ENCODE peak calls at places on chromosomes 4 and X, in six cellular contexts. O is K562, Q is HCT116, S is HepG2, V is GM12878, D is H1. Y is an unnamed sample.

GRCh38 chr4:41146196-41146595 is 68.1 kb downstream of the APBB2 start:
- DNase-seq in O (no peak), Q (no peak), S (no peak), V (no peak), D (no peak), Y (no peak)

GRCh38 chrX:31497086-31497485 is 425.2 kb upstream of the FTHL17 start:
- DNase-seq in O (no peak), Q (no peak), S (no peak), V (no peak), D (no peak), Y (no peak)

GRCh38 chr4:99404595-99405287 is 30.4 kb downstream of the ADH7 start:
- DNase-seq in O (no peak), Q (peak; percentile 18), S (no peak), V (peak; percentile 87), D (no peak), Y (no peak)

GRCh38 chr4:53592686-53593641 is 1.7 kb upstream of the LNX1 start:
- DNase-seq in O (peak; percentile 66), Q (no peak), S (no peak), V (no peak), D (peak; percentile 77), Y (peak; percentile 56)

GRCh38 chr4:100095729-100096595 is 94.3 kb downstream of the DDIT4L start:
- DNase-seq in O (peak; percentile 8), Q (peak; percentile 69), S (peak; percentile 54), V (peak; percentile 36), D (no peak), Y (no peak)

GRCh38 chr4:176444741-176445140 is 125.0 kb downstream of the SPCS3 start:
- DNase-seq in O (no peak), Q (no peak), S (no peak), V (no peak), D (no peak), Y (no peak)

GRCh38 chrX:13893826-13894225 is 76.9 kb upstream of the GPM6B start:
- DNase-seq in O (no peak), Q (no peak), S (no peak), V (no peak), D (no peak), Y (no peak)

GRCh38 chr4:6104541-6105130 is 86.4 kb upstream of the C4orf50 start:
- DNase-seq in O (no peak), Q (no peak), S (no peak), V (no peak), D (no peak), Y (no peak)

GRCh38 chr4:81032805-81033684 is 2.5 kb downstream of the BMP3 start:
- DNase-seq in O (no peak), Q (no peak), S (no peak), V (no peak), D (no peak), Y (no peak)

GRCh38 chrX:153900806-153901752 is 3.4 kb upstream of the AVPR2 start:
- DNase-seq in O (peak; percentile 65), Q (no peak), S (no peak), V (peak; percentile 55), D (no peak), Y (no peak)

GRCh38 chrX:16869393-16870094 is 618 bp downstream of the RBBP7 start:
- DNase-seq in O (peak; percentile 60), Q (no peak), S (no peak), V (no peak), D (peak; percentile 48), Y (peak; percentile 2)

DNA sequence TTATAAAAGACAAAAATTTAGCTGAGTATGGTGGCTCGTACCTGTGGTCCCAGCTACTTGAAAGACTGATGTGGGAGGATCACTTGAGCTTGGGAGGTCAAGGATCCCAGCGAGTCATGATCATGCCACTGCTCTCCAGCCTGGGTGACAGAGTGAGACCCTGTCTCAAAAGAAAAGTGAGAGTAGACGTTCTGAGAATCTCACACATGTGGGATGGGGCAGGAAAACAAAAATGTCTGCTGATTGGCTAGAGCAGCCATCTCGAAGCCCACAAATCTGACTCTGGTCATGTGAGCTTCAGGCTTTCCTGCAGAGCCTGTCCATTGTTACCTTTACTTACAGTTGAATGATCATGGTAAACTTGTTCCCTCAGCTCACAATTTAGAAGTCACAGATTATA is 23.1 kb upstream of the SLC9A7 start:
- DNase-seq in O (no peak), Q (no peak), S (no peak), V (no peak), D (no peak), Y (no peak)
- TF ChIP-seq ZNF274 in O (no peak), Q (no peak), S (no peak), V (no peak), D (no peak), Y (no peak)

DNA sequence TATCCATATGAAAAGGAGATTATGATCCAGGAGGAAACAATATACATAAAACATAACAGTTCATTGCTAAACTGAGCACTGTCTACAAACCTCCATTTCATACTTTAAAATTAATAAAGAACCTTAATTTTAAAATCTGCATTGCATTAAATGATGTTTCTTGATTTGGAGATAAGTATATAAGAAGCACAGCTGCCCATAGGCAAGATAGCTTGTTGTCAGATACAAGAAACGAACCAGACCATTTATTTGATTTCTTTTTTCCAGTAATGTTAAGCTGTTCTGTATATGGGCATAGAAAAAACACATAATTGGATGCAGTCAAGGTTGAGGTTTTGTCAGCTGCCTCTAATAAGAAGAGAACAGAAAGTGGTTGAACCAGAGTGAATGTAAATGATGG is 6.4 kb downstream of the GUF1 start:
- DNase-seq in O (no peak), Q (no peak), S (no peak), V (no peak), D (no peak), Y (no peak)
- H3K4me1 ChIP-seq in O (no peaks in the 10 kb centered on the region), Q (peaks cover 3% of the 10 kb centered on the region), S (peaks cover 16% of the 10 kb centered on the region), V (no peaks in the 10 kb centered on the region), D (no peaks in the 10 kb centered on the region), Y (no peaks in the 10 kb centered on the region)

GRCh38 chrX:101999644-102000539 is 68.1 kb upstream of the ZMAT1 start:
- DNase-seq in O (no peak), Q (no peak), S (no peak), V (no peak), D (peak; percentile 48), Y (peak; percentile 18)
- TF ChIP-seq ZNF274 in O (no peak), Q (no peak), S (no peak), V (no peak), D (no peak), Y (no peak)

GRCh38 chrX:23754664-23755063 is 11.6 kb upstream of the ACOT9 start:
- DNase-seq in O (no peak), Q (no peak), S (no peak), V (no peak), D (no peak), Y (no peak)

GRCh38 chrX:23752740-23753435 is 9.8 kb upstream of the ACOT9 start:
- DNase-seq in O (no peak), Q (no peak), S (no peak), V (no peak), D (no peak), Y (no peak)

GRCh38 chrX:23756165-23756564 is 13.1 kb upstream of the ACOT9 start:
- DNase-seq in O (peak; percentile 63), Q (no peak), S (peak; percentile 37), V (peak; percentile 50), D (peak; percentile 61), Y (peak; percentile 63)
- H3K4me1 ChIP-seq in O (peaks cover 3% of the 10 kb centered on the region), Q (peaks cover 3% of the 10 kb centered on the region), S (no peaks in the 10 kb centered on the region), V (no peaks in the 10 kb centered on the region), D (no peaks in the 10 kb centered on the region), Y (no peaks in the 10 kb centered on the region)

GRCh38 chr4:89296871-89297270 is 10.7 kb downstream of the GPRIN3 start:
- DNase-seq in O (no peak), Q (no peak), S (no peak), V (no peak), D (no peak), Y (no peak)

GRCh38 chr4:89296399-89296798 is 11.2 kb downstream of the GPRIN3 start:
- DNase-seq in O (no peak), Q (no peak), S (peak; percentile 25), V (no peak), D (no peak), Y (no peak)

GRCh38 chr4:89299153-89299789 is 8.3 kb downstream of the GPRIN3 start:
- DNase-seq in O (no peak), Q (no peak), S (no peak), V (no peak), D (no peak), Y (no peak)

GRCh38 chr4:89298788-89299152 is 8.8 kb downstream of the GPRIN3 start:
- DNase-seq in O (no peak), Q (no peak), S (no peak), V (no peak), D (no peak), Y (no peak)

GRCh38 chr4:89298160-89298559 is 9.4 kb downstream of the GPRIN3 start:
- DNase-seq in O (no peak), Q (no peak), S (no peak), V (no peak), D (no peak), Y (no peak)
- TF ChIP-seq ZNF274 in O (no peak), Q (no peak), S (no peak), V (no peak), D (no peak), Y (no peak)

Y was measured in NT2/D1.